ENCODE peak calls at places on chromosome 21, in five cellular contexts. F is GM23248, B is heart right ventricle, S is lung, D is Peyer's patch. X is an unnamed sample.

GRCh38 chr21:27168084-27168483 is 201.2 kb upstream of the ADAMTS5 start:
- DNase-seq in F (peak), B (no peak), S (no peak), D (no peak), X (no peak)

GRCh38 chr21:31644648-31645047 is 14.8 kb upstream of the SOD1 start:
- DNase-seq in F (no peak), B (no peak), S (no peak), D (no peak), X (no peak)

GRCh38 chr21:45887788-45888187 is 93.8 kb upstream of the COL6A1 start:
- DNase-seq in F (no peak), B (peak), S (no peak), D (no peak), X (no peak)

GRCh38 chr21:29080454-29080930 is 7.0 kb upstream of the CCT8 start:
- DNase-seq in F (no peak), B (no peak), S (no peak), D (no peak), X (no peak)

GRCh38 chr21:44593598-44594405 is 1.5 kb upstream of the KRTAP10-6 start:
- DNase-seq in F (no peak), B (no peak), S (no peak), D (peak), X (no peak)

GRCh38 chr21:26952274-26953066 is 14.4 kb downstream of the ADAMTS5 start:
- DNase-seq in F (no peak), B (no peak), S (no peak), D (no peak), X (no peak)

GRCh38 chr21:46191257-46191685 is 7.0 kb upstream of the SPATC1L start:
- DNase-seq in F (peak), B (no peak), S (no peak), D (peak), X (peak)

GRCh38 chr21:28636988-28637691 is 355.5 kb downstream of the LTN1 start:
- DNase-seq in F (peak), B (no peak), S (no peak), D (no peak), X (no peak)

GRCh38 chr21:37582613-37583012 is 216.0 kb downstream of the DYRK1A start:
- DNase-seq in F (peak), B (no peak), S (no peak), D (no peak), X (peak)

GRCh38 chr21:16579538-16579937 is 849.8 kb downstream of the USP25 start:
- DNase-seq in F (no peak), B (no peak), S (no peak), D (no peak), X (no peak)

GRCh38 chr21:29372063-29372802 is 73.5 kb downstream of the BACH1 start:
- DNase-seq in F (peak), B (no peak), S (peak), D (peak), X (peak)

GRCh38 chr21:31343680-31344480 is at the start of gene TIAM1:
- DNase-seq in F (peak), B (peak), S (peak), D (peak), X (peak)

GRCh38 chr21:27796106-27796505 is 829.2 kb upstream of the ADAMTS5 start:
- DNase-seq in F (peak), B (no peak), S (no peak), D (no peak), X (no peak)

GRCh38 chr21:28923439-28923975 is 69.2 kb downstream of the LTN1 start:
- DNase-seq in F (no peak), B (no peak), S (no peak), D (no peak), X (no peak)

GRCh38 chr21:16624468-16625102 is 888.3 kb upstream of the CXADR start:
- DNase-seq in F (no peak), B (no peak), S (no peak), D (no peak), X (no peak)

GRCh38 chr21:35925497-35925896 is 134.8 kb downstream of the SETD4 start:
- DNase-seq in F (peak), B (no peak), S (no peak), D (no peak), X (no peak)

GRCh38 chr21:36860736-36861594 is 105.5 kb downstream of the HLCS start:
- DNase-seq in F (peak), B (no peak), S (peak), D (no peak), X (no peak)

GRCh38 chr21:29233611-29234540 is 64.8 kb upstream of the BACH1 start:
- DNase-seq in F (no peak), B (no peak), S (no peak), D (no peak), X (no peak)

GRCh38 chr21:46207006-46207919 is 21.3 kb downstream of the LSS start:
- DNase-seq in F (no peak), B (no peak), S (no peak), D (no peak), X (no peak)

GRCh38 chr21:25428537-25428936 is 178.7 kb downstream of the MRPL39 start:
- DNase-seq in F (no peak), B (no peak), S (no peak), D (no peak), X (no peak)

GRCh38 chr21:45011426-45011825 is 63.0 kb upstream of the ADARB1 start:
- DNase-seq in F (no peak), B (peak), S (no peak), D (no peak), X (no peak)

GRCh38 chr21:38806942-38807284 is 1.2 kb downstream of the ETS2 start:
- DNase-seq in F (peak), B (no peak), S (no peak), D (no peak), X (no peak)

GRCh38 chr21:38807987-38808386 is 2.3 kb downstream of the ETS2 start:
- DNase-seq in F (no peak), B (no peak), S (no peak), D (no peak), X (no peak)

GRCh38 chr21:38806153-38806941 is 618 bp downstream of the ETS2 start:
- DNase-seq in F (peak), B (peak), S (no peak), D (no peak), X (no peak)

GRCh38 chr21:38809170-38809878 is 3.6 kb downstream of the ETS2 start:
- DNase-seq in F (no peak), B (no peak), S (no peak), D (no peak), X (no peak)

GRCh38 chr21:38807481-38807880 is 1.8 kb downstream of the ETS2 start:
- DNase-seq in F (peak), B (no peak), S (no peak), D (no peak), X (no peak)
- H3K4me3 ChIP-seq in F (peak), B (peak), S (peak), D (peak), X (peak)

GRCh38 chr21:32886339-32886738 is 114.8 kb upstream of the PAXBP1 start:
- DNase-seq in F (no peak), B (no peak), S (no peak), D (no peak), X (no peak)
- H3K4me3 ChIP-seq in F (no peak), B (no peak), S (no peak), D (peak), X (no peak)

DNA sequence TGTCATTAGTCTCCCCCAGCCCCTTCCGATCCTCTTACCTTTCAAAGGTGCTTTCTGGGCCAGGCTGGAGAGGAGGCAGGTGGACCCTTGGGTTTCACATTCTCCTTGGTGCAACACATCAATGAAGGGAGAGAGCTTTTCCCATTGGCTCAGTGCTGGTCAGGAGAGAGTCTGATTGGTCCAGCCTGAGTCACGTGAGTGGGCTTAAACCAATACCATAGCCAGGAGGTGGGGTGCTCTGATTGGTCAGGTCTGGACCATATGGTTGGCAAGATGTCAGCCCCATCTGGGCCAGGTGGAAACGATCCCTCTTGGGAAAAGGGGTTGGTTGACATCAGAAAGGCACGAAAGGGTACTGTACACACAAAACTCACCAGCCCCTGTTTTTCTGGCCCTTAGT is 44.8 kb upstream of the ABCG1 start:
- DNase-seq in F (no peak), B (no peak), S (no peak), D (no peak), X (no peak)
- H3K4me3 ChIP-seq in F (no peak), B (no peak), S (no peak), D (no peak), X (no peak)

GRCh38 chr21:15309022-15309590 is 244.3 kb upstream of the NRIP1 start:
- DNase-seq in F (no peak), B (no peak), S (no peak), D (no peak), X (no peak)

GRCh38 chr21:15309721-15310120 is 244.9 kb upstream of the NRIP1 start:
- DNase-seq in F (peak), B (peak), S (no peak), D (no peak), X (peak)

DNA sequence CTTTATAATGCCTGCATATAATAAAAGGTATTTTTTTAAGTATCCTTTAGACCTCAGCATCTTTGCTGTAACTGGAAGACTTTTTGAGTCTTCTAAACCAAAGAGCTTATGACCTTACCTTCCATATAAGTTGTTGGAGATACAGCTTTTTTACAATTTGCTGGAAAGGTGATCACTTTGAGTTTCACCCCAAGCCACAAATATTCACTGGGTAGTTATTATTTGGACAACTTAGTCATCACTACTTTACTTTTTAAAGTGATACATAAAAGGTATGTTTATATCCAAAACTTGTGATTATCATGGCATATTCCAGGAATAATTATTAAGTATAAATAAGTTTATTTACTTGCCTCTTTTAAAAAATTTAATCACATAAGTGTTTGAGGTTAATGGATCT is 246.7 kb upstream of the NRIP1 start:
- DNase-seq in F (no peak), B (no peak), S (no peak), D (no peak), X (no peak)
- H3K4me3 ChIP-seq in F (no peak), B (no peak), S (no peak), D (no peak), X (no peak)

GRCh38 chr21:40736145-40736544 is 110.8 kb downstream of the DSCAM start:
- DNase-seq in F (no peak), B (no peak), S (no peak), D (no peak), X (no peak)
- H3K4me3 ChIP-seq in F (no peak), B (no peak), S (no peak), D (no peak), X (no peak)

GRCh38 chr21:34201001-34201400 is 127.6 kb downstream of the MRPS6 start:
- DNase-seq in F (no peak), B (no peak), S (no peak), D (no peak), X (no peak)

GRCh38 chr21:34204481-34205439 is 131.4 kb downstream of the MRPS6 start:
- DNase-seq in F (no peak), B (no peak), S (no peak), D (no peak), X (no peak)

GRCh38 chr21:34204021-34204420 is 130.6 kb downstream of the MRPS6 start:
- DNase-seq in F (no peak), B (no peak), S (no peak), D (no peak), X (peak)

GRCh38 chr21:34201441-34201838 is 128.1 kb downstream of the MRPS6 start:
- DNase-seq in F (no peak), B (no peak), S (no peak), D (no peak), X (no peak)

GRCh38 chr21:34202553-34203332 is 129.4 kb downstream of the MRPS6 start:
- DNase-seq in F (no peak), B (peak), S (no peak), D (peak), X (no peak)
- H3K4me3 ChIP-seq in F (no peak), B (no peak), S (no peak), D (no peak), X (peak)

X was measured in gastrocnemius medialis.